ENCODE peak calls at places on chromosomes 7 and 10, in four cellular contexts. U, N, C and T are unnamed samples.

GRCh38 chr10:120161116-120161515 is 268.6 kb downstream of the SEC23IP start:
- DNase-seq in N (no peak), U (no peak), C (no peak), T (no peak)

GRCh38 chr10:54843085-54843646 is 42.1 kb upstream of the PCDH15 start:
- DNase-seq in N (no peak), U (no peak), C (no peak), T (no peak)

GRCh38 chr7:149306854-149307253 is 44.9 kb downstream of the ZNF783 start:
- DNase-seq in C (no peak), U (no peak), N (no peak), T (no peak)

GRCh38 chr7:1950623-1951523 is 280.8 kb downstream of the ELFN1 start:
- DNase-seq in N (no peak), C (no peak), U (no peak), T (no peak)

GRCh38 chr10:44199991-44200655 is 184.8 kb downstream of the CXCL12 start:
- DNase-seq in N (no peak), C (no peak), U (no peak), T (no peak)

GRCh38 chr7:27098493-27099223 is 2.9 kb upstream of the HOXA1 start:
- DNase-seq in N (no peak), U (peak), C (no peak), T (no peak)

GRCh38 chr10:30527623-30528426 is 93.8 kb downstream of the MAP3K8 start:
- DNase-seq in N (no peak), U (peak), C (no peak), T (no peak)

GRCh38 chr10:72275351-72276012 is 1.8 kb downstream of the DDIT4 start:
- DNase-seq in N (no peak), U (no peak), C (no peak), T (no peak)

GRCh38 chr7:28813238-28813962 is 144.7 kb downstream of the TRIL start:
- DNase-seq in U (no peak), C (no peak), N (no peak), T (no peak)